ENCODE peak calls at places on chromosomes 7 and 10, in four cellular contexts. S is amygdala, G is NT2/D1, V is NCI-H510A treated with DMSO at 0.1 percent for 48 hours. J is an unnamed sample.

GRCh38 chr10:92219516-92219915 is 71.4 kb downstream of the CPEB3 start:
- DNase-seq in V (no peak), G (no peak), S (no peak), J (no peak)

GRCh38 chr10:5511231-5511884 is 12.0 kb upstream of the CALML5 start:
- DNase-seq in V (no peak), S (no peak), G (no peak), J (no peak)

GRCh38 chr7:151789380-151789947 is 87.5 kb downstream of the PRKAG2 start:
- DNase-seq in V (no peak), G (no peak), S (no peak), J (no peak)

GRCh38 chr10:117134084-117135025 is 3.7 kb downstream of the VAX1 start:
- DNase-seq in S (no peak), G (no peak), V (no peak), J (peak)

GRCh38 chr10:128000660-128001059 is 93.8 kb downstream of the PTPRE start:
- DNase-seq in V (no peak), S (no peak), G (no peak), J (no peak)

GRCh38 chr7:46786221-46786951 is 795.5 kb downstream of the TNS3 start:
- DNase-seq in G (no peak), S (no peak), V (no peak), J (no peak)

GRCh38 chr10:72186633-72187330 is 29.0 kb upstream of the ANAPC16 start:
- DNase-seq in V (no peak), G (no peak), S (no peak), J (no peak)

GRCh38 chr10:30359373-30360206 is 10.5 kb upstream of the MTPAP start:
- DNase-seq in S (peak), V (peak), G (peak), J (peak)

GRCh38 chr7:18177815-18178660 is 150.4 kb upstream of the PRPS1L1 start:
- DNase-seq in G (no peak), V (no peak), S (no peak), J (no peak)

GRCh38 chr7:17390392-17390791 is 91.9 kb downstream of the AHR start:
- DNase-seq in V (no peak), G (no peak), S (no peak), J (no peak)

GRCh38 chr10:34880817-34881216 is 65.7 kb upstream of the PARD3 start:
- DNase-seq in G (no peak), S (no peak), V (no peak), J (no peak)

GRCh38 chr7:152640829-152641228 is 35.1 kb downstream of the XRCC2 start:
- DNase-seq in S (no peak), V (no peak), G (no peak), J (no peak)

GRCh38 chr10:11539191-11539868 is 72.1 kb downstream of the USP6NL start:
- DNase-seq in S (no peak), G (no peak), V (no peak), J (no peak)

J was measured in HAP-1.